ENCODE peak calls at places on chromosomes 11 and 22, in ten cellular contexts. One of them, this sample, is unnamed.

GRCh38 chr22:31732089-31732829 is 17.7 kb downstream of the PRR14L start:
- DNase-seq in globus pallidus: no peak
- DNase-seq in RWPE2: no peak
- DNase-seq in fibroblast of pulmonary artery: no peak
- DNase-seq in NCI-H1436: no peak
- DNase-seq in NCI-H2029 treated with DMSO at 0.1 percent for 48 hours: no peak
- DNase-seq in M059J: no peak
- DNase-seq in sigmoid colon: no peak
- DNase-seq in stimulated activated CD4-positive, alpha-beta T cell treated with anti-CD3 and anti-CD28 coated beads, Interleukin-2, amount 100 ng/mL, for 4 hours: no peak
- DNase-seq in EL: no peak
- DNase-seq in this sample: no peak

GRCh38 chr11:110858556-110858921 is 146.3 kb upstream of the ARHGAP20 start:
- DNase-seq in globus pallidus: no peak
- DNase-seq in RWPE2: no peak
- DNase-seq in fibroblast of pulmonary artery: peak; percentile 43
- DNase-seq in NCI-H1436: no peak
- DNase-seq in NCI-H2029 treated with DMSO at 0.1 percent for 48 hours: no peak
- DNase-seq in M059J: no peak
- DNase-seq in sigmoid colon: peak; percentile 77
- DNase-seq in stimulated activated CD4-positive, alpha-beta T cell treated with anti-CD3 and anti-CD28 coated beads, Interleukin-2, amount 100 ng/mL, for 4 hours: no peak
- DNase-seq in EL: no peak
- DNase-seq in this sample: no peak

GRCh38 chr11:5550440-5551095 is 2.2 kb upstream of the OR52H1 start:
- DNase-seq in globus pallidus: no peak
- DNase-seq in RWPE2: no peak
- DNase-seq in fibroblast of pulmonary artery: peak; percentile 46
- DNase-seq in NCI-H1436: no peak
- DNase-seq in NCI-H2029 treated with DMSO at 0.1 percent for 48 hours: no peak
- DNase-seq in M059J: peak; percentile 83
- DNase-seq in sigmoid colon: no peak
- DNase-seq in stimulated activated CD4-positive, alpha-beta T cell treated with anti-CD3 and anti-CD28 coated beads, Interleukin-2, amount 100 ng/mL, for 4 hours: no peak
- DNase-seq in EL: peak; percentile 86
- DNase-seq in this sample: peak; percentile 63

GRCh38 chr11:12472401-12473065 is 95.2 kb downstream of the PARVA start:
- DNase-seq in globus pallidus: peak; percentile 3
- DNase-seq in RWPE2: no peak
- DNase-seq in fibroblast of pulmonary artery: no peak
- DNase-seq in NCI-H1436: no peak
- DNase-seq in NCI-H2029 treated with DMSO at 0.1 percent for 48 hours: no peak
- DNase-seq in M059J: no peak
- DNase-seq in sigmoid colon: no peak
- DNase-seq in stimulated activated CD4-positive, alpha-beta T cell treated with anti-CD3 and anti-CD28 coated beads, Interleukin-2, amount 100 ng/mL, for 4 hours: no peak
- DNase-seq in EL: no peak
- DNase-seq in this sample: no peak

GRCh38 chr22:27129266-27129665 is 471.9 kb downstream of the MIAT start:
- DNase-seq in globus pallidus: no peak
- DNase-seq in RWPE2: no peak
- DNase-seq in fibroblast of pulmonary artery: peak; percentile 85
- DNase-seq in NCI-H1436: no peak
- DNase-seq in NCI-H2029 treated with DMSO at 0.1 percent for 48 hours: no peak
- DNase-seq in M059J: peak; percentile 75
- DNase-seq in sigmoid colon: no peak
- DNase-seq in stimulated activated CD4-positive, alpha-beta T cell treated with anti-CD3 and anti-CD28 coated beads, Interleukin-2, amount 100 ng/mL, for 4 hours: no peak
- DNase-seq in EL: peak; percentile 69
- DNase-seq in this sample: peak; percentile 69

GRCh38 chr11:113896156-113896879 is 8.3 kb upstream of the HTR3B start:
- DNase-seq in globus pallidus: no peak
- DNase-seq in RWPE2: no peak
- DNase-seq in fibroblast of pulmonary artery: peak; percentile 53
- DNase-seq in NCI-H1436: peak; percentile 42
- DNase-seq in NCI-H2029 treated with DMSO at 0.1 percent for 48 hours: no peak
- DNase-seq in M059J: peak; percentile 31
- DNase-seq in sigmoid colon: no peak
- DNase-seq in stimulated activated CD4-positive, alpha-beta T cell treated with anti-CD3 and anti-CD28 coated beads, Interleukin-2, amount 100 ng/mL, for 4 hours: no peak
- DNase-seq in EL: peak; percentile 23
- DNase-seq in this sample: peak; percentile 43

GRCh38 chr11:59556883-59557205 is 45.5 kb downstream of the OR4D9 start:
- DNase-seq in globus pallidus: no peak
- DNase-seq in RWPE2: no peak
- DNase-seq in fibroblast of pulmonary artery: no peak
- DNase-seq in NCI-H1436: no peak
- DNase-seq in NCI-H2029 treated with DMSO at 0.1 percent for 48 hours: no peak
- DNase-seq in M059J: peak; percentile 68
- DNase-seq in sigmoid colon: no peak
- DNase-seq in stimulated activated CD4-positive, alpha-beta T cell treated with anti-CD3 and anti-CD28 coated beads, Interleukin-2, amount 100 ng/mL, for 4 hours: no peak
- DNase-seq in EL: peak; percentile 62
- DNase-seq in this sample: peak; percentile 85

GRCh38 chr11:76131585-76131984 is 74.7 kb downstream of the WNT11 start:
- DNase-seq in globus pallidus: no peak
- DNase-seq in RWPE2: no peak
- DNase-seq in fibroblast of pulmonary artery: no peak
- DNase-seq in NCI-H1436: no peak
- DNase-seq in NCI-H2029 treated with DMSO at 0.1 percent for 48 hours: no peak
- DNase-seq in M059J: peak; percentile 18
- DNase-seq in sigmoid colon: no peak
- DNase-seq in stimulated activated CD4-positive, alpha-beta T cell treated with anti-CD3 and anti-CD28 coated beads, Interleukin-2, amount 100 ng/mL, for 4 hours: no peak
- DNase-seq in EL: no peak
- DNase-seq in this sample: no peak

GRCh38 chr22:34960005-34960404 is 106.0 kb upstream of the ISX start:
- DNase-seq in globus pallidus: no peak
- DNase-seq in RWPE2: no peak
- DNase-seq in fibroblast of pulmonary artery: no peak
- DNase-seq in NCI-H1436: no peak
- DNase-seq in NCI-H2029 treated with DMSO at 0.1 percent for 48 hours: no peak
- DNase-seq in M059J: no peak
- DNase-seq in sigmoid colon: no peak
- DNase-seq in stimulated activated CD4-positive, alpha-beta T cell treated with anti-CD3 and anti-CD28 coated beads, Interleukin-2, amount 100 ng/mL, for 4 hours: no peak
- DNase-seq in EL: no peak
- DNase-seq in this sample: no peak

GRCh38 chr11:116330439-116331185 is 442.2 kb downstream of the BUD13 start:
- DNase-seq in globus pallidus: no peak
- DNase-seq in RWPE2: no peak
- DNase-seq in fibroblast of pulmonary artery: no peak
- DNase-seq in NCI-H1436: no peak
- DNase-seq in NCI-H2029 treated with DMSO at 0.1 percent for 48 hours: no peak
- DNase-seq in M059J: no peak
- DNase-seq in sigmoid colon: no peak
- DNase-seq in stimulated activated CD4-positive, alpha-beta T cell treated with anti-CD3 and anti-CD28 coated beads, Interleukin-2, amount 100 ng/mL, for 4 hours: no peak
- DNase-seq in EL: no peak
- DNase-seq in this sample: no peak

GRCh38 chr22:32847067-32847491 is 45.6 kb downstream of the TIMP3 start:
- DNase-seq in globus pallidus: no peak
- DNase-seq in RWPE2: no peak
- DNase-seq in fibroblast of pulmonary artery: no peak
- DNase-seq in NCI-H1436: no peak
- DNase-seq in NCI-H2029 treated with DMSO at 0.1 percent for 48 hours: no peak
- DNase-seq in M059J: peak; percentile 39
- DNase-seq in sigmoid colon: peak; percentile 87
- DNase-seq in stimulated activated CD4-positive, alpha-beta T cell treated with anti-CD3 and anti-CD28 coated beads, Interleukin-2, amount 100 ng/mL, for 4 hours: no peak
- DNase-seq in EL: no peak
- DNase-seq in this sample: no peak

GRCh38 chr22:41524283-41524682 is 20.0 kb downstream of the POLR3H start:
- DNase-seq in globus pallidus: no peak
- DNase-seq in RWPE2: no peak
- DNase-seq in fibroblast of pulmonary artery: no peak
- DNase-seq in NCI-H1436: no peak
- DNase-seq in NCI-H2029 treated with DMSO at 0.1 percent for 48 hours: no peak
- DNase-seq in M059J: no peak
- DNase-seq in sigmoid colon: peak; percentile 91
- DNase-seq in stimulated activated CD4-positive, alpha-beta T cell treated with anti-CD3 and anti-CD28 coated beads, Interleukin-2, amount 100 ng/mL, for 4 hours: no peak
- DNase-seq in EL: no peak
- DNase-seq in this sample: peak; percentile 57

GRCh38 chr22:39703890-39704658 is 133.5 kb downstream of the CACNA1I start:
- DNase-seq in globus pallidus: no peak
- DNase-seq in RWPE2: no peak
- DNase-seq in fibroblast of pulmonary artery: peak; percentile 10
- DNase-seq in NCI-H1436: no peak
- DNase-seq in NCI-H2029 treated with DMSO at 0.1 percent for 48 hours: no peak
- DNase-seq in M059J: no peak
- DNase-seq in sigmoid colon: no peak
- DNase-seq in stimulated activated CD4-positive, alpha-beta T cell treated with anti-CD3 and anti-CD28 coated beads, Interleukin-2, amount 100 ng/mL, for 4 hours: no peak
- DNase-seq in EL: no peak
- DNase-seq in this sample: no peak

GRCh38 chr11:108803781-108804180 is 138.9 kb downstream of the DDX10 start:
- DNase-seq in globus pallidus: no peak
- DNase-seq in RWPE2: no peak
- DNase-seq in fibroblast of pulmonary artery: peak; percentile 14
- DNase-seq in NCI-H1436: no peak
- DNase-seq in NCI-H2029 treated with DMSO at 0.1 percent for 48 hours: no peak
- DNase-seq in M059J: no peak
- DNase-seq in sigmoid colon: no peak
- DNase-seq in stimulated activated CD4-positive, alpha-beta T cell treated with anti-CD3 and anti-CD28 coated beads, Interleukin-2, amount 100 ng/mL, for 4 hours: no peak
- DNase-seq in EL: peak; percentile 7
- DNase-seq in this sample: no peak

GRCh38 chr11:112519749-112520148 is 259.1 kb upstream of the PLET1 start:
- DNase-seq in globus pallidus: no peak
- DNase-seq in RWPE2: no peak
- DNase-seq in fibroblast of pulmonary artery: no peak
- DNase-seq in NCI-H1436: no peak
- DNase-seq in NCI-H2029 treated with DMSO at 0.1 percent for 48 hours: no peak
- DNase-seq in M059J: no peak
- DNase-seq in sigmoid colon: no peak
- DNase-seq in stimulated activated CD4-positive, alpha-beta T cell treated with anti-CD3 and anti-CD28 coated beads, Interleukin-2, amount 100 ng/mL, for 4 hours: no peak
- DNase-seq in EL: no peak
- DNase-seq in this sample: no peak

GRCh38 chr11:134514354-134514951 is 102.4 kb upstream of the B3GAT1 start:
- DNase-seq in globus pallidus: no peak
- DNase-seq in RWPE2: peak; percentile 49
- DNase-seq in fibroblast of pulmonary artery: no peak
- DNase-seq in NCI-H1436: no peak
- DNase-seq in NCI-H2029 treated with DMSO at 0.1 percent for 48 hours: no peak
- DNase-seq in M059J: no peak
- DNase-seq in sigmoid colon: peak; percentile 56
- DNase-seq in stimulated activated CD4-positive, alpha-beta T cell treated with anti-CD3 and anti-CD28 coated beads, Interleukin-2, amount 100 ng/mL, for 4 hours: no peak
- DNase-seq in EL: no peak
- DNase-seq in this sample: no peak

GRCh38 chr11:65662247-65662801 is 392 bp downstream of the RELA start:
- DNase-seq in globus pallidus: no peak
- DNase-seq in RWPE2: no peak
- DNase-seq in fibroblast of pulmonary artery: no peak
- DNase-seq in NCI-H1436: no peak
- DNase-seq in NCI-H2029 treated with DMSO at 0.1 percent for 48 hours: no peak
- DNase-seq in M059J: no peak
- DNase-seq in sigmoid colon: no peak
- DNase-seq in stimulated activated CD4-positive, alpha-beta T cell treated with anti-CD3 and anti-CD28 coated beads, Interleukin-2, amount 100 ng/mL, for 4 hours: no peak
- DNase-seq in EL: no peak
- DNase-seq in this sample: peak; percentile 31

GRCh38 chr11:72113170-72113808 is 794 bp upstream of the ANAPC15 start:
- DNase-seq in globus pallidus: no peak
- DNase-seq in RWPE2: no peak
- DNase-seq in fibroblast of pulmonary artery: no peak
- DNase-seq in NCI-H1436: no peak
- DNase-seq in NCI-H2029 treated with DMSO at 0.1 percent for 48 hours: no peak
- DNase-seq in M059J: peak; percentile 80
- DNase-seq in sigmoid colon: no peak
- DNase-seq in stimulated activated CD4-positive, alpha-beta T cell treated with anti-CD3 and anti-CD28 coated beads, Interleukin-2, amount 100 ng/mL, for 4 hours: no peak
- DNase-seq in EL: peak; percentile 95
- DNase-seq in this sample: no peak

GRCh38 chr11:95549276-95549675 is 240.3 kb downstream of the FAM76B start:
- DNase-seq in globus pallidus: no peak
- DNase-seq in RWPE2: no peak
- DNase-seq in fibroblast of pulmonary artery: no peak
- DNase-seq in NCI-H1436: no peak
- DNase-seq in NCI-H2029 treated with DMSO at 0.1 percent for 48 hours: no peak
- DNase-seq in M059J: no peak
- DNase-seq in sigmoid colon: no peak
- DNase-seq in stimulated activated CD4-positive, alpha-beta T cell treated with anti-CD3 and anti-CD28 coated beads, Interleukin-2, amount 100 ng/mL, for 4 hours: no peak
- DNase-seq in EL: no peak
- DNase-seq in this sample: no peak

GRCh38 chr11:117478926-117479325 is 151.3 kb downstream of the CEP164 start:
- DNase-seq in globus pallidus: no peak
- DNase-seq in RWPE2: peak; percentile 32
- DNase-seq in fibroblast of pulmonary artery: no peak
- DNase-seq in NCI-H1436: no peak
- DNase-seq in NCI-H2029 treated with DMSO at 0.1 percent for 48 hours: peak; percentile 27
- DNase-seq in M059J: no peak
- DNase-seq in sigmoid colon: no peak
- DNase-seq in stimulated activated CD4-positive, alpha-beta T cell treated with anti-CD3 and anti-CD28 coated beads, Interleukin-2, amount 100 ng/mL, for 4 hours: no peak
- DNase-seq in EL: no peak
- DNase-seq in this sample: no peak